ENCODE peak calls at places on chromosomes 16 and 17, in seven cellular contexts. B is EH; J is activated naive CD8-positive, alpha-beta T cell treated with anti-CD3 and anti-CD28 coated beads, Interleukin-2, amount 50 U/mL, for 24 hours; C is hepatic stellate cell; V is T-cell; X is islet precursor cell; H is cardiac muscle cell. Z is an unnamed sample.
A peak's percentile ranks its signal among the peaks of the same experiment; 100 is the strongest.

GRCh38 chr16:81841709-81842108 is 62.6 kb downstream of the PLCG2 start:
- DNase-seq in H (no peak), X (no peak), J (no peak), V (peak; percentile 29), B (no peak), C (no peak), Z (no peak)

GRCh38 chr16:51243836-51244483 is 92.9 kb upstream of the SALL1 start:
- DNase-seq in B (no peak), V (no peak), C (no peak), X (no peak), J (no peak), H (peak; percentile 27), Z (no peak)

GRCh38 chr17:59355695-59356323 is 24.4 kb downstream of the YPEL2 start:
- DNase-seq in C (no peak), V (no peak), J (no peak), B (no peak), X (no peak), H (no peak), Z (no peak)

GRCh38 chr17:7186241-7186640 is 7.1 kb upstream of the ASGR1 start:
- DNase-seq in X (no peak), B (no peak), H (no peak), J (no peak), C (no peak), V (no peak), Z (no peak)

GRCh38 chr16:80792031-80792430 is 12.4 kb downstream of the CDYL2 start:
- DNase-seq in H (peak; percentile 37), J (no peak), C (no peak), B (peak; percentile 31), X (no peak), V (no peak), Z (peak; percentile 65)

GRCh38 chr17:57998234-57998746 is 8.8 kb downstream of the SRSF1 start:
- DNase-seq in H (no peak), X (no peak), B (no peak), J (no peak), C (no peak), V (no peak), Z (no peak)

GRCh38 chr17:37770631-37771518 is 26.0 kb upstream of the HNF1B start:
- DNase-seq in H (peak; percentile 69), J (peak; percentile 65), B (peak; percentile 74), V (no peak), C (peak; percentile 62), X (peak; percentile 81), Z (peak; percentile 61)

GRCh38 chr17:27807567-27808470 is 7.5 kb upstream of the NOS2 start:
- DNase-seq in C (no peak), J (peak; percentile 47), B (no peak), V (peak; percentile 69), H (no peak), X (no peak), Z (no peak)

GRCh38 chr16:54277845-54278703 is 8.5 kb downstream of the IRX3 start:
- DNase-seq in V (no peak), X (peak; percentile 64), H (no peak), C (no peak), J (no peak), B (no peak), Z (no peak)

GRCh38 chr17:7004398-7005253 is 7.8 kb upstream of the RNASEK start:
- DNase-seq in J (no peak), B (peak; percentile 69), X (no peak), H (peak; percentile 68), V (peak; percentile 19), C (no peak), Z (peak; percentile 66)

Z was measured in endothelial cell of umbilical vein.